ENCODE peak calls at places on chromosomes 11 and 22, in four cellular contexts. G is neuronal stem cell, C is H1, Y is mesendoderm. E is an unnamed sample.

GRCh38 chr22:30234786-30235470 is 11.6 kb downstream of the LIF start:
- DNase-seq in G (no peak), C (no peak), Y (peak; percentile 38), E (no peak)

GRCh38 chr11:25441432-25441831 is 890.5 kb upstream of the ANO3 start:
- DNase-seq in G (no peak), C (no peak), Y (no peak), E (no peak)

GRCh38 chr11:7520981-7521487 is 7.2 kb downstream of the PPFIBP2 start:
- DNase-seq in G (no peak), C (no peak), Y (no peak), E (no peak)

GRCh38 chr11:125407046-125407445 is 89.0 kb downstream of the FEZ1 start:
- DNase-seq in G (no peak), C (no peak), Y (no peak), E (no peak)

GRCh38 chr11:95134491-95134890 is 44.8 kb downstream of the ENDOD1 start:
- DNase-seq in G (no peak), C (no peak), Y (no peak), E (no peak)

GRCh38 chr22:48084041-48084748 is 1321.7 kb downstream of the TBC1D22A start:
- DNase-seq in G (no peak), C (no peak), Y (peak; percentile 21), E (no peak)

GRCh38 chr22:33129621-33130020 is 71.4 kb upstream of the SYN3 start:
- DNase-seq in G (no peak), C (no peak), Y (peak; percentile 94), E (no peak)

GRCh38 chr11:584287-584686 is 8.0 kb downstream of the PHRF1 start:
- DNase-seq in G (no peak), C (no peak), Y (no peak), E (no peak)

GRCh38 chr22:22465782-22466181 is 42.8 kb downstream of the ZNF280B start:
- DNase-seq in G (no peak), C (no peak), Y (no peak), E (no peak)

GRCh38 chr11:11910541-11910940 is 68.8 kb downstream of the USP47 start:
- DNase-seq in G (no peak), C (no peak), Y (no peak), E (no peak)
- H3K4ac ChIP-seq in G (no peak overlapping the region), C (no peak overlapping the region), Y (no peak overlapping the region), E (no peak overlapping the region)

DNA sequence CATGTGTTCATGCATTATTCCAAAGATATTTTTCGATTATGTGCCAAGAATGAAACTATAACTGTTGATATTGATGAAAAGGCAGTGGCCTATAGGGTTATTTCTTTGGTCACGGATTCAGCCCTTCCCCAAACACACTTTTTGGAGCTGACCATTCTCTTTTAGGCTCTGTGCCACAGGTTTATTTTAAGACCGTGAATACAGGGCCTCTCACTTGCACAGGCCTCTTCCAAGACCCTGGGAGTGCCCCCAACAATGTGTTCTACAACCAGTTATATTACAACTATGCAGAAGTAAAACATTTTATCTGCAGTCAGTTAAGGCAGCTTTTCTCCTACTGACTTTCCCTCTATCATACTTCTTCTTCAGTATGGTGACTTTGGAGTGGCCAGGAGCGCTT is 104.6 kb downstream of the ALX4 start:
- DNase-seq in G (no peak), C (no peak), Y (no peak), E (no peak)
- H3K4me1 ChIP-seq in G (peaks cover 3% of the 10 kb centered on the region), C (peaks cover 9% of the 10 kb centered on the region), Y (no peaks in the 10 kb centered on the region), E (peaks cover 5% of the 10 kb centered on the region)

DNA sequence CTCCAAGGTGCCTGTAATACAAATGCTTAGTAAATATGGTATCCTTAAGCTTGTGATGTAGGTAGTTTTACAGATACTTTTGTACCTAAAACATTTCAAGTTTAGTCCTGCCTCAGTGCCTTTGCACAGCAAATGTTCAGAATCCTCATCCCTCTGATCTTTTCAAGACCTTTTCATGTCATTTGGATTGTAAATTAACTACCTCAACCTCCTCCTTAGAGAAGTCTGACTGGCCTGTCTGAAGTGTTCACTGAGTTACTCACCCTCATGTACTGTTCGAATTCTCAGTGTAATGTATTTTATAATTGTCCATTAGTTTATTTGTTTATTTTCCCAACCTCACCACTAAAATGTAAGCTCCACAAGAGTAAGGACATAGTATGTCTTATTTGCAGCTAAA is 147.5 kb downstream of the ELP4 start:
- DNase-seq in G (no peak), C (no peak), Y (no peak), E (no peak)
- H3K4ac ChIP-seq in G (no peak overlapping the region), C (no peak overlapping the region), Y (no peak overlapping the region), E (no peak overlapping the region)

GRCh38 chr11:65569164-65569972 is 909 bp upstream of the ZNRD2 start:
- DNase-seq in G (no peak), C (no peak), Y (no peak), E (no peak)
- H3K4me1 ChIP-seq in G (peaks cover 28% of the 10 kb centered on the region), C (peaks cover 5% of the 10 kb centered on the region), Y (peaks cover 9% of the 10 kb centered on the region), E (no peaks in the 10 kb centered on the region)